ENCODE peak calls at places on chromosome 4, in five cellular contexts. One of them, this sample, is unnamed.

GRCh38 chr4:59664771-59665170 is 1535.4 kb upstream of the ADGRL3 start:
- DNase-seq in K562: no peak
- DNase-seq in HepG2: no peak
- DNase-seq in WTC11: no peak
- DNase-seq in GM12878: no peak
- DNase-seq in this sample: no peak

GRCh38 chr4:168723020-168723419 is 226.2 kb downstream of the PALLD start:
- DNase-seq in K562: no peak
- DNase-seq in HepG2: no peak
- DNase-seq in WTC11: no peak
- DNase-seq in GM12878: no peak
- DNase-seq in this sample: no peak

GRCh38 chr4:86498560-86499166 is 95.5 kb upstream of the PTPN13 start:
- DNase-seq in K562: peak; percentile 52
- DNase-seq in HepG2: peak; percentile 7
- DNase-seq in WTC11: no peak
- DNase-seq in GM12878: no peak
- DNase-seq in this sample: peak; percentile 86

GRCh38 chr4:18689308-18689915 is 667.9 kb upstream of the LCORL start:
- DNase-seq in K562: peak; percentile 27
- DNase-seq in HepG2: peak; percentile 16
- DNase-seq in WTC11: peak; percentile 68
- DNase-seq in GM12878: no peak
- DNase-seq in this sample: peak; percentile 79

GRCh38 chr4:143381171-143382118 is 44.8 kb downstream of the GAB1 start:
- DNase-seq in K562: no peak
- DNase-seq in HepG2: no peak
- DNase-seq in WTC11: no peak
- DNase-seq in GM12878: no peak
- DNase-seq in this sample: peak; percentile 31

GRCh38 chr4:101283436-101283835 is 63.9 kb downstream of the PPP3CA start:
- DNase-seq in K562: no peak
- DNase-seq in HepG2: no peak
- DNase-seq in WTC11: no peak
- DNase-seq in GM12878: no peak
- DNase-seq in this sample: no peak

GRCh38 chr4:181488926-181489325 is 754.3 kb upstream of the TENM3 start:
- DNase-seq in K562: no peak
- DNase-seq in HepG2: no peak
- DNase-seq in WTC11: no peak
- DNase-seq in GM12878: no peak
- DNase-seq in this sample: no peak

GRCh38 chr4:98648602-98649001 is 9.8 kb downstream of the TSPAN5 start:
- DNase-seq in K562: no peak
- DNase-seq in HepG2: no peak
- DNase-seq in WTC11: no peak
- DNase-seq in GM12878: no peak
- DNase-seq in this sample: no peak

GRCh38 chr4:61214680-61215079 is 14.6 kb downstream of the ADGRL3 start:
- DNase-seq in K562: no peak
- DNase-seq in HepG2: no peak
- DNase-seq in WTC11: no peak
- DNase-seq in GM12878: no peak
- DNase-seq in this sample: no peak

GRCh38 chr4:68110441-68110840 is 19.2 kb downstream of the TMPRSS11F start:
- DNase-seq in K562: no peak
- DNase-seq in HepG2: no peak
- DNase-seq in WTC11: no peak
- DNase-seq in GM12878: no peak
- DNase-seq in this sample: no peak

GRCh38 chr4:853416-853781 is 27.5 kb upstream of the CPLX1 start:
- DNase-seq in K562: no peak
- DNase-seq in HepG2: no peak
- DNase-seq in WTC11: no peak
- DNase-seq in GM12878: no peak
- DNase-seq in this sample: no peak

DNA sequence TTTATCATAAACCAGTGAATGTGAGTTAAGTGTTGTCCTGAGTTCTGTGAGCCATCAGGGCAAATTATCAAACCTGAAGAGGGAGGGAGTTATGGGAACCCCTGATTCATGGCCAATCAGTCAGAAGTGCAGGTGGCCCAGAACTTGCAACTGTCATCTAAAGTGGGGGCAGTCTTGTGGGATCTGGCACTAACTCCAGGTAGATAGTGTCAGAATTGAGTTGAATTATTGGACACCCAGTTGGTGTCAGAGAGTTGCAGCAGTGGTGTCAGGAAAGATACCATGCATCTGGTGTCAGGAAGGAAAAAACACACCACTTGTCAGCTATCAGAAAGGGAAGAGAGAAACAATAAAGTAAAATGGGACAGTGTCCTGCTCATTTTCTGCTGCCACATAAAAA is 8.4 kb downstream of the CORIN start:
- DNase-seq in K562: no peak
- DNase-seq in HepG2: no peak
- DNase-seq in WTC11: no peak
- DNase-seq in GM12878: no peak
- DNase-seq in this sample: no peak
- TF ChIP-seq CREB1 in K562: no peak
- TF ChIP-seq CREB1 in HepG2: no peak
- TF ChIP-seq CREB1 in WTC11: no peak
- TF ChIP-seq CREB1 in GM12878: no peak
- TF ChIP-seq CREB1 in this sample: no peak

DNA sequence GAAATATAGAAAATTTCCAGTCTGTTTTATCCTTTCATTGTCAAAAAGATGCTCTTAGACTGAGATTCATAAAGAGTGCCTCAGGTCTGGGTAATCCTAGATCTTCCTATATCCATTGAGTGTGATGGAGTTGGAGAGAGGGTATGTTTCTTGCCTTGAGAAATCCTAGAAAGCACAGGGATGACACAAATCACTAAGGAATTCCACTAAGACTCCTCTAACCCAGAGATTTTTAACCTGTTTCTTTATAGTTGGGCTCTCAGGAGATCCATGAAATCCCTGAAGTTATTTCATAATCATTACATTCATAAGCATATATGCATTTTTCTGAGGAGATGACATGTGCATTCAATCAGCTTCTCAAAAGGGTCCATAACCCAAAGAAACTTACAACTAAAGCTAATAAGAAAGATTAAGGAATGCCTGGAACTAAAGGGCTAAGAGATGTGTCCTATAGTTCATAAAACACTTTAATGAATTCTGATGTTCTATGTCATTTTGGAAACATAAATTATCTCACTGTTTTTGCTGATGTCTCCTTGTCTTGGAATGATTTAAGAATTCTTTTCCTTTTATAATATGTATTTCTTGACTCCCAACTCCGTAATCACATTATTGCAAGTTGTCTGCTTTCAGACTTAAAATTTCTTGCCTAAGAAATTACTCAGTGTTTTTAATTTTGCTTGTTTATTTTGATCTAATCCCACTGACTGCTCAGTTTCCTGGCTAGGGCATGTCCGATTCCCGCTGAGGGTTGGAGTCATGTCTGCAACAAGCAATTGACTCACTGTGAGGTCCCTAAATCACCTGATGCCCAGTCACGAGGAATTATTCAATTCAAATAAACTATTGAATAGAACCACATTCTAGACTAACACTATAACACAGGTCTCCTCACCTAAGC is 2.8 kb upstream of the AMTN start:
- DNase-seq in K562: no peak
- DNase-seq in HepG2: no peak
- DNase-seq in WTC11: no peak
- DNase-seq in GM12878: no peak
- DNase-seq in this sample: no peak
- TF ChIP-seq CREB1 in K562: no peak
- TF ChIP-seq CREB1 in HepG2: no peak
- TF ChIP-seq CREB1 in WTC11: no peak
- TF ChIP-seq CREB1 in GM12878: no peak
- TF ChIP-seq CREB1 in this sample: no peak

GRCh38 chr4:54230479-54231418 is 1.7 kb downstream of the PDGFRA start:
- DNase-seq in K562: no peak
- DNase-seq in HepG2: no peak
- DNase-seq in WTC11: peak; percentile 55
- DNase-seq in GM12878: no peak
- DNase-seq in this sample: peak; percentile 69

GRCh38 chr4:54233128-54233696 is 4.1 kb downstream of the PDGFRA start:
- DNase-seq in K562: peak; percentile 74
- DNase-seq in HepG2: peak; percentile 55
- DNase-seq in WTC11: peak; percentile 84
- DNase-seq in GM12878: no peak
- DNase-seq in this sample: peak; percentile 90

GRCh38 chr4:54233697-54234496 is 4.8 kb downstream of the PDGFRA start:
- DNase-seq in K562: peak; percentile 78
- DNase-seq in HepG2: peak; percentile 52
- DNase-seq in WTC11: peak; percentile 77
- DNase-seq in GM12878: no peak
- DNase-seq in this sample: peak; percentile 86

GRCh38 chr4:54231419-54232150 is 2.5 kb downstream of the PDGFRA start:
- DNase-seq in K562: no peak
- DNase-seq in HepG2: no peak
- DNase-seq in WTC11: peak; percentile 56
- DNase-seq in GM12878: no peak
- DNase-seq in this sample: peak; percentile 60

DNA sequence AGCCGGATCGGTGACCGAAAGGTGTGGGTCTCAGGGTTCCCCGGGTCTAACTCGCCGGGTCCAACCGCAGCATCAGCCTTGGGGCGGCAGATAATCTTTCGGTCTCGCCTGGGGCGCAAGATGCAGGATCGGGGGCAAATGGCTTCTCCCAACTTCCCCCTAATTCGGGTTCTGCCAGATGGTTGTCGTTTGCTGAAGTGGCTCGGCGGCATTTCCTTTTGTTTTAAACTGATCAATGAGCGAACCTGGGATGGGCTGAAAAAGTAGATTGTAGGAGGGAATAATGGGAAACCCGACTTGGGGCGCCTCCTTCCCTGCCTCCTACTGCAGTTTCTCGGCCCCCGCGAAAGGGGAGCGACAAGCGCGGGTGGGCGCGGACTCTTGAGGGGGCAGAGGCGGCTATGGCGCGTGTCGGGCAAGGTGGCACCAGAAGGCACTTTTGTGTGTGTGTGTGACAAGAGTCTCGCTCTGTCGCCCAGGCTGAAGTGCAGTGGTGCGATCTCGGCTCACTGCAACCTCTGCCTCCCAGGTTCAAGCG is 3.1 kb downstream of the PDGFRA start:
- DNase-seq in K562: no peak
- DNase-seq in HepG2: no peak
- DNase-seq in WTC11: no peak
- DNase-seq in GM12878: no peak
- DNase-seq in this sample: peak; percentile 36
- TF ChIP-seq CREB1 in K562: no peak
- TF ChIP-seq CREB1 in HepG2: no peak
- TF ChIP-seq CREB1 in WTC11: no peak
- TF ChIP-seq CREB1 in GM12878: no peak
- TF ChIP-seq CREB1 in this sample: no peak

GRCh38 chr4:146972036-146972435 is 26.4 kb upstream of the TTC29 start:
- DNase-seq in K562: no peak
- DNase-seq in HepG2: no peak
- DNase-seq in WTC11: no peak
- DNase-seq in GM12878: no peak
- DNase-seq in this sample: no peak
- TF ChIP-seq CREB1 in K562: no peak
- TF ChIP-seq CREB1 in HepG2: no peak
- TF ChIP-seq CREB1 in WTC11: no peak
- TF ChIP-seq CREB1 in GM12878: no peak
- TF ChIP-seq CREB1 in this sample: no peak

DNA sequence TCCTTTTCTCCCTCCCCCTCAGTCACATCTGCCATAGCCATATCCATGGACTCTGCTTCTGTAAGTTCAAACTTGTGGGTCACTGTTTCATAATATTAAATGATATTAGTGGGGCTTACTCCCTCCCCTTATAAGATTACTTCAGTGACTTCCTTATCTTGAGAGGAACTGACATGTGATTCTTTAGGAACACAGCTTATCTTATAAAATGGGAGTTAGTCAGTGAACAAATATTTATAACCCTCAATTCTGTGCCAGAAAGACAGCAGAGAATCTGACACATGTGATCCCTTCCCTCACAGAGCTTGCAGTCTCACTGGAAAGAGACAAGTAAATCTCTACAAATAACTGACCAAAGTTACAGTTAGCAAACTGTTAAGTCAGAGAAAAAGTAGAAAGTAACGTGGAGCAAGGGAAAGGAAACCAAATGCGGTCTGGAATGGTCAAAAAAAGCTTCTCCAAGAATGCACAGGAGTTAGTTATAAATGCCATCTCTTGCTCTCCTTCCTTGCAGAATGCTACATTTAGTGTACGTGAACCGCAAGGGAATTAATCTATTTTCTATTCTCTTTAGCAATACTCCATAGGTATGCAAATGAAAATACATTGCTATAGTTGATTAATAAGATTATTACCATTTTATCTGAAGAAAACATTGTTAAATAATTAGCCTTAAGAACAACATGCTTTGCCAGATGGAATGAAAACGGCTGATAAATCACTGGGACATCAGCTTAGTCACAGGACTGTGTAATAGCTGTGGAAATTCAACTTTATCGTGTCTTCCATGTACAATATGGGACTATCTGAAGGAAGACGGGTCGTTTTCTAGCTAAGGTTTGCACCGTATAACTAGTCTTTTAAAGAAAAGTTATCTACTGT is 29.0 kb downstream of the SGMS2 start:
- DNase-seq in K562: no peak
- DNase-seq in HepG2: no peak
- DNase-seq in WTC11: no peak
- DNase-seq in GM12878: no peak
- DNase-seq in this sample: no peak
- TF ChIP-seq CREB1 in K562: no peak
- TF ChIP-seq CREB1 in HepG2: no peak
- TF ChIP-seq CREB1 in WTC11: no peak
- TF ChIP-seq CREB1 in GM12878: no peak
- TF ChIP-seq CREB1 in this sample: no peak

This sample was measured in GM23338.